ENCODE peak calls at places on chromosomes 1 and 21, in five cellular contexts. S, T, R, W and E are unnamed samples.

GRCh38 chr1:12435639-12436344 is 182.2 kb downstream of the DHRS3 start:
- DNase-seq in W (no peak), R (peak; percentile 65), T (no peak), S (no peak), E (no peak)

GRCh38 chr1:150165622-150166612 is 16.2 kb downstream of the PLEKHO1 start:
- DNase-seq in S (peak; percentile 39), T (peak; percentile 78), W (peak; percentile 24), R (peak; percentile 61), E (no peak)

GRCh38 chr1:14968251-14968812 is 185.2 kb upstream of the TMEM51 start:
- DNase-seq in W (peak; percentile 43), R (peak; percentile 90), T (no peak), S (peak; percentile 38), E (peak; percentile 81)

GRCh38 chr21:38273745-38274544 is 17.2 kb downstream of the KCNJ15 start:
- DNase-seq in W (no peak), T (no peak), S (no peak), R (no peak), E (no peak)

GRCh38 chr1:166151804-166152203 is 15.0 kb downstream of the FAM78B start:
- DNase-seq in S (no peak), T (no peak), W (no peak), R (no peak), E (no peak)

GRCh38 chr21:39938086-39938611 is 70.9 kb downstream of the PCP4 start:
- DNase-seq in T (no peak), S (no peak), R (no peak), W (no peak), E (no peak)

GRCh38 chr1:99919221-99919620 is 50.6 kb upstream of the SLC35A3 start:
- DNase-seq in R (no peak), W (no peak), T (no peak), S (no peak), E (no peak)

GRCh38 chr1:232751393-232752140 is 53.6 kb upstream of the MAP10 start:
- DNase-seq in S (no peak), W (no peak), T (no peak), R (no peak), E (no peak)

GRCh38 chr1:91979383-91979782 is 30.2 kb downstream of the BRDT start:
- DNase-seq in R (no peak), W (no peak), T (no peak), S (no peak), E (no peak)

GRCh38 chr1:180778782-180779398 is 133.8 kb upstream of the KIAA1614 start:
- DNase-seq in W (peak; percentile 30), S (no peak), R (no peak), T (peak; percentile 33), E (no peak)

GRCh38 chr1:99748419-99748818 is 18.0 kb downstream of the FRRS1 start:
- DNase-seq in W (no peak), R (no peak), T (no peak), S (no peak), E (no peak)

GRCh38 chr1:66231162-66232077 is 302.5 kb upstream of the SGIP1 start:
- DNase-seq in W (peak; percentile 5), S (no peak), T (no peak), R (peak; percentile 30), E (no peak)

GRCh38 chr1:153202006-153202405 is 1.2 kb upstream of the LELP1 start:
- DNase-seq in S (no peak), R (no peak), W (no peak), T (no peak), E (no peak)

GRCh38 chr21:42724226-42724920 is 71.0 kb downstream of the PDE9A start:
- DNase-seq in S (no peak), T (no peak), R (peak; percentile 83), W (peak; percentile 46), E (no peak)

GRCh38 chr1:184387069-184387870 is 441 bp downstream of the C1orf21 start:
- DNase-seq in W (no peak), S (peak; percentile 42), T (peak; percentile 49), R (peak; percentile 31), E (no peak)

GRCh38 chr1:1624443-1625403 is 7.2 kb upstream of the MMP23B start:
- DNase-seq in W (no peak), S (peak; percentile 80), T (no peak), R (no peak), E (no peak)

GRCh38 chr1:176897350-176898236 is 266.9 kb downstream of the ASTN1 start:
- DNase-seq in S (peak; percentile 49), W (peak; percentile 70), T (peak; percentile 84), R (peak; percentile 62), E (no peak)

GRCh38 chr1:19505694-19506457 is 20.5 kb upstream of the CAPZB start:
- DNase-seq in R (no peak), T (no peak), W (no peak), S (peak; percentile 34), E (no peak)

DNA sequence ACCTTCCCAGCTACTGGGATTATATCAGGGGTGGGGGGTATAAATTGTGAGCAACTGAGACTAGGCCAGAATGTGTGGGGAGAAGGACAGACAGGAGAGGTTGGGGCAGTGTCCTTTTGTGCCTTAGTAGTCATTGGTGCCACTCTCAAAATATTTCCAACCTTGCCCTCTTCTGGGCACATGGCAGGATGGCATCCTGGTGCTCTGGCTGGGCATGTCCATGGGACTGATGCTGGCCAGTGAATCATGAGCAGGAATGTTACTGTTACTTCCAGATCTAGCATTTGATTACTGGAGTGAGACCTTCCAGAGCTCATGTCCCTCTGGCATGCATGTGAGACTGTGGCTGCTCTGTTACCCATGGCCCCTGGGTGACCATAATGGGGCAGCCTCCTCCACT is 151.2 kb downstream of the MATN1 start:
- DNase-seq in W (peak; percentile 46), S (no peak), T (no peak), R (no peak), E (no peak)
- TF ChIP-seq CTCF in W (no peak), S (peak; percentile 56), T (peak; percentile 13), R (no peak), E (no peak)

DNA sequence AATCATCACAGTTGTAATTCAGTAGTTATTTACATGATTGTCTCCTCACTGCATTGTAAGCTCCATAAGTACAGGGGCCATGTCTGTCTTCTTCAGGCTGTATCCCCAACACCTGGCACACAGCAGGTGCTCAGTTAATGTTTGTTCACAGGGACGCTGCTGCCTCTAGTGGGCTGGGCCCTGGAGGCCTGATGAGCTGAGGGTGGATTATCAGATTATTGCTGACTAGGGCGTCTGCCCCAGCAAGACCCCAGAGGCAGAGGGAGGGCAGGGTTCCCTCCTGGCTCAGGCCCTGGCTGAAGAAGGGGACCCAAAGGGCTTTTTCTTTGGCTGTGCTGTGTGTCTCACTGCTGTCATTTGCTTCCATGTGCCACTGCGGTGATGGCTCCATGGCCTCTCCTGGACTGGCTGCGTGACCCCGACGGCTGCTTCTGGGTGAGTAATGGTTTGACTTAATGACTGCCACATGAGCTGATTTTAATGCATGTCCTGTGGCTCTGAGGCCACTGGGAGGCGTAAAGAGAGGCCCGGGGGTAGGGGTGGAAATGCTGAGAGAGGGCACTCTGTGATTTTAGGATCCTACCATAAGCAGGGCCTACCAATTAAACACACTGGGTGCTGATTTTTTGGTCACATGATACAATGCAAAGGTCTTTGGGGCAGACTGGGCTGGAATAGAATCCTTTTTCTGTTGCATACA is 20.8 kb upstream of the EPB41 start:
- DNase-seq in R (no peak), W (no peak), T (peak; percentile 64), S (no peak), E (no peak)
- TF ChIP-seq CTCF in R (peak; percentile 46), W (no peak), T (peak; percentile 69), S (no peak), E (peak; percentile 75)

DNA sequence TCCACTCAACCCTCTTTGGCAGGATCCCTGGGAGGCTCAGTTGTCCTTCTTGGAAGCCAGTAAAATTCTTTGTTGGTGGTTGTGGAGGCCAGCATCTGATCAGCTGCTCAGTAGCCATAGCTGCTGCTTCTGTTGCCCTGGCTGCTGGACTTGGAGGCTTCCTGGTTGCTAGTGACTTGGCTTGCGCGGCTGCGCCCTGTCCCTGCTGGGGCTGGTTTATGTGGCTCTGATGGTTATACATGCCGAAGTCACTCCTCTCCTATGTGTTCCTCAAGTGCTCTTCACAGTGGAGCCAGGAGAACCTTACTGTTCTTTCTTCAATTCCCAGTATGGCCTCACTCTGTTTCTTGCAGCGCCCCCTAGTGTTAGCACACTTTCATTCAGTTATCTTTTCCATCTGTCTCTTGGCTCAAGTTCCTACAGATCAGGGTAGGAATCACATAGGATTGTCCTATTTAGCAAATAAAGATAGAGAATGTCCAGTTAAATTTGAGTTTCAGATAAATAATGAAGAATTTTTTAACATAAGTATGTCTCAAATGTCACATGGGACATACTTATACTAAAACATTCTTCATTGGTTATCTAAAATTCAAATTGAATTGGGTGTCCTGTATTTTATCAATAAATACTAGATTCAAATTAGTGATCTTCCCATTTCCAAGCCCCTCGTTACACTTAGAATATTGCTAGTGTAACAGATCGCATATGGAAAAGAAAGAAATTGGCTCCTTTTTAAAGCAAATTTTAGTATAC is 176.5 kb downstream of the TGFB2 start:
- DNase-seq in T (peak; percentile 67), S (no peak), R (peak; percentile 28), W (peak; percentile 17), E (no peak)
- TF ChIP-seq CTCF in T (peak; percentile 89), S (peak; percentile 75), R (peak; percentile 49), W (peak; percentile 41), E (peak; percentile 76)

GRCh38 chr1:8825985-8826481 is 8.6 kb upstream of the RERE start:
- DNase-seq in R (peak; percentile 78), T (peak; percentile 44), W (no peak), S (peak; percentile 25), E (no peak)

GRCh38 chr1:8836228-8836627 is 18.8 kb upstream of the RERE start:
- DNase-seq in S (no peak), W (no peak), T (no peak), R (no peak), E (no peak)

DNA sequence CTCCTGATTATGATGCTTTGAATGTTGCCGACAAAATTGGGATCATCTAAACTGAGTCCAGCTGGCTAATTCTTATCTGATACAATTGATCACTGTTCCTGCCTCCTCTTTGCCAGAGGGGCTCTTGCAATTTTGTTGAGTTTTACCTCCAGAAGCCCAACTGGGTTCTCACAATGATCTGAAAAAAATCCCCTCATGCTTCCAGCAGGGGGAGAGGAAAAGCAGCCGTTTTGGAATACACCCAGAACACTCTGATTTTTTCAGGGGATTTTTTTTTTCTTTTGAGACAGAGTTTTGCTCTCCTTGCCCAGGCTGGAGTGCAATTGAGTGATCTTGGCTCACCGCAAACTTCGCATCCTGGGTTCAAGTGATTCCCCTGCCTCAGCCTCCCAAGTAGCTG is 13.9 kb upstream of the RERE start:
- DNase-seq in W (no peak), S (no peak), R (no peak), T (no peak), E (no peak)
- TF ChIP-seq CTCF in W (no peak), S (peak; percentile 26), R (peak; percentile 55), T (peak; percentile 66), E (peak; percentile 69)

DNA sequence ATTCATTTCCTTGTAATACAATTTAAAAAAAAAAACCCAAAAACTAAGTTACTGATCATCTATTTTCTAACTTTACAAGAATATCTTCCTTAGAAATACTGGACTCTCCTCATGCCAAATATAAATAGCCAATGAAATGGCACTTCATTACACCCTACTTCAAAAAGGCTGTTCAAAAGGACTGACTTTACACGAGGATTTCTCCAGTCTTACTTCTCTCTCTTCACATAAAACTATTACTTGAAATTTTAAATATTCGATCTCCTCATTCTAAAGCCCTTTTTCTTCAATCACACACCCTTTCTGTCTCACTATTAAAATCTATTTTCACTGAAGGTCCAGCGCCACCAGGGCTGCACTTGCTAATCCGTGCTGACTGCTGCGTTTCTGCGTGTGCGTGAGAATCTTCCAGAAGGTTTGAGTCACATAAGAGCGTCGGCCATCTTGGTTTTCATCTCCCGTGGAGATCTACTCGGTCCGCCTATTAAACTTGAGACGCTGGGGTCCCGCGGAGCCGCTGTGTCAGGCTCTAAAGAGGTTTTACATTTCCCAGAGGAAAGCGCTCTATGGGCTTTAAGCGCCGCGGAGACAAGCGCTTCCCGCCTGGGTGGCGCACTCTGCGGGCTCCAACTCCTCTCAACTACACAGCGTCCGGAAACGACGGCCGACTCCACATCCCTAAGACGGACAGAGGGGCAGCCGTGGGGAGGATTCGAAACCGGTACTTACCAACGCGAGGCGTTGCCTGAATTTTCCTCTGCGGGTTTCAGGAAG is 643 bp downstream of the LRIF1 start:
- DNase-seq in S (peak; percentile 48), W (peak; percentile 37), T (peak; percentile 60), R (peak; percentile 89), E (no peak)
- TF ChIP-seq CTCF in S (no peak), W (no peak), T (no peak), R (peak; percentile 6), E (peak; percentile 36)

GRCh38 chr1:172041689-172042088 is 200.4 kb downstream of the DNM3 start:
- DNase-seq in R (peak; percentile 58), S (no peak), W (peak; percentile 8), T (no peak), E (no peak)
- TF ChIP-seq CTCF in R (peak; percentile 55), S (peak; percentile 60), W (peak; percentile 16), T (peak; percentile 63), E (peak; percentile 87)